ENCODE peak calls at places on chromosomes 6 and 20, in four cellular contexts. H is GM12878, X is K562, M is HepG2. D is an unnamed sample.

GRCh38 chr20:10527781-10528180 is 92.7 kb downstream of the SLX4IP start:
- DNase-seq in H (no peak), X (no peak), M (no peak), D (no peak)

GRCh38 chr6:87139236-87139635 is 16.1 kb upstream of the ZNF292 start:
- DNase-seq in H (no peak), X (peak; percentile 45), M (peak; percentile 48), D (no peak)

GRCh38 chr6:138577151-138577915 is 78.0 kb upstream of the NHSL1 start:
- DNase-seq in H (peak; percentile 16), X (no peak), M (no peak), D (no peak)

GRCh38 chr6:143332153-143332845 is 118.2 kb downstream of the ADAT2 start:
- DNase-seq in H (no peak), X (no peak), M (no peak), D (no peak)

GRCh38 chr6:74853991-74854390 is 351.9 kb downstream of the COL12A1 start:
- DNase-seq in H (no peak), X (no peak), M (no peak), D (no peak)

GRCh38 chr6:165574770-165575549 is 88.1 kb downstream of the PDE10A start:
- DNase-seq in H (no peak), X (no peak), M (no peak), D (no peak)

GRCh38 chr6:19836799-19837510 is at the start of gene ID4:
- DNase-seq in H (no peak), X (no peak), M (no peak), D (peak; percentile 88)

GRCh38 chr6:142900467-142900961 is 44.5 kb downstream of the HIVEP2 start:
- DNase-seq in H (no peak), X (no peak), M (no peak), D (no peak)

GRCh38 chr20:20665200-20665599 is 47.2 kb downstream of the RALGAPA2 start:
- DNase-seq in H (no peak), X (no peak), M (no peak), D (no peak)

GRCh38 chr20:1424336-1424735 is 31.5 kb upstream of the FKBP1A start:
- DNase-seq in H (no peak), X (no peak), M (no peak), D (no peak)

GRCh38 chr6:88302769-88303230 is 136.7 kb upstream of the CNR1 start:
- DNase-seq in H (no peak), X (no peak), M (no peak), D (no peak)

GRCh38 chr6:163759542-163759941 is 345.0 kb downstream of the QKI start:
- DNase-seq in H (no peak), X (no peak), M (no peak), D (no peak)

GRCh38 chr20:12327205-12327604 is 409.5 kb downstream of the BTBD3 start:
- DNase-seq in H (no peak), X (no peak), M (no peak), D (no peak)

GRCh38 chr6:133612459-133612858 is 276.5 kb upstream of the TCF21 start:
- DNase-seq in H (no peak), X (no peak), M (no peak), D (no peak)

GRCh38 chr20:38032585-38033329 is 499 bp downstream of the TTI1 start:
- DNase-seq in H (no peak), X (peak; percentile 43), M (peak; percentile 35), D (no peak)

GRCh38 chr6:15025416-15025815 is 220.5 kb upstream of the JARID2 start:
- DNase-seq in H (no peak), X (no peak), M (no peak), D (no peak)

GRCh38 chr6:11931296-11932035 is 80.6 kb upstream of the HIVEP1 start:
- DNase-seq in H (no peak), X (peak; percentile 98), M (no peak), D (no peak)

GRCh38 chr6:143060354-143060805 is 309 bp upstream of the AIG1 start:
- DNase-seq in H (peak; percentile 31), X (peak; percentile 95), M (peak; percentile 88), D (peak; percentile 61)

GRCh38 chr6:129521946-129522345 is 188.0 kb downstream of the ARHGAP18 start:
- DNase-seq in H (no peak), X (no peak), M (no peak), D (no peak)

GRCh38 chr20:10447028-10447427 is 11.9 kb downstream of the SLX4IP start:
- DNase-seq in H (peak; percentile 92), X (peak; percentile 36), M (peak; percentile 32), D (no peak)

GRCh38 chr6:130385059-130385695 is 19.4 kb downstream of the TMEM200A start:
- DNase-seq in H (no peak), X (no peak), M (no peak), D (no peak)

GRCh38 chr20:32157611-32158010 is 48.1 kb downstream of the TM9SF4 start:
- DNase-seq in H (no peak), X (no peak), M (no peak), D (no peak)

GRCh38 chr6:166456360-166457156 is 73.8 kb upstream of the MPC1 start:
- DNase-seq in H (peak; percentile 17), X (no peak), M (no peak), D (no peak)

GRCh38 chr6:6775074-6775473 is 186.6 kb downstream of the LY86 start:
- DNase-seq in H (no peak), X (no peak), M (no peak), D (no peak)

GRCh38 chr6:8858854-8859257 is 423.5 kb upstream of the SLC35B3 start:
- DNase-seq in H (no peak), X (no peak), M (no peak), D (no peak)

GRCh38 chr6:158439255-158439654 is 120.6 kb upstream of the TMEM181 start:
- DNase-seq in H (peak; percentile 72), X (no peak), M (no peak), D (no peak)

DNA sequence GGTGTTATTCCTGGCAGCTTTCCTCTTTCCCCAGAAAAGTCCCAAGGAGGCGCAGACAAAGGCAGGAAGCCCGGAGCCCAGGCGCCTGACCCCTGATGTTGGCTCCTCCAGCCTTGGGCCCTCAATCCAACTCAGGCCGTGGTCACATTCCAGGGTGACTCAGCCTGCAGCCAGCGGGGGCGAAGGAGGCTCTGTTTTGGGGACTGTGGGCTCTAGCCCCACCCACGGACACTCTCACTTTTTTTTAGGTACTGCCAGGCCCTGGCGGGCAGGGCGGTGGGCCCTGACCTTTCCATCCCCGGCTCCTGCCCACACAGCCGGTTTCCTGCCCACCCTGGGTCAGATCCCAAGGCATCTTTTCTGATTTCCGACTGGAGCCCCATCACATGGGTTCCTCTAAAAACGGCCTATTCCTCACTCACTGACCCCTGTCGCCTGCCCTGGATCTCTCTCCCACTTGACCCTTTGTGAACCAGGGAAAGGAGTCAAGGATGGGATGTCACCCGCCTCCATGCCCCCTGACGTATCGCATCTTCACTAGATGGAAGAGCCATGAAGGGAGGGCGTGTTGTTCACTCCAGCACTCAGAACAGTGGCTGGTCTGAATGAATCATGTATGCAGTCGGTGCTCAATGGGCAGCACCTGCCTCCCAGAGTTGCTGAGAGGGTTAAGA is 5.5 kb downstream of the PTGIS start:
- DNase-seq in H (no peak), X (peak; percentile 41), M (no peak), D (no peak)
- TF ChIP-seq JUND in H (no peak), X (no peak), M (no peak), D (peak; percentile 90)

DNA sequence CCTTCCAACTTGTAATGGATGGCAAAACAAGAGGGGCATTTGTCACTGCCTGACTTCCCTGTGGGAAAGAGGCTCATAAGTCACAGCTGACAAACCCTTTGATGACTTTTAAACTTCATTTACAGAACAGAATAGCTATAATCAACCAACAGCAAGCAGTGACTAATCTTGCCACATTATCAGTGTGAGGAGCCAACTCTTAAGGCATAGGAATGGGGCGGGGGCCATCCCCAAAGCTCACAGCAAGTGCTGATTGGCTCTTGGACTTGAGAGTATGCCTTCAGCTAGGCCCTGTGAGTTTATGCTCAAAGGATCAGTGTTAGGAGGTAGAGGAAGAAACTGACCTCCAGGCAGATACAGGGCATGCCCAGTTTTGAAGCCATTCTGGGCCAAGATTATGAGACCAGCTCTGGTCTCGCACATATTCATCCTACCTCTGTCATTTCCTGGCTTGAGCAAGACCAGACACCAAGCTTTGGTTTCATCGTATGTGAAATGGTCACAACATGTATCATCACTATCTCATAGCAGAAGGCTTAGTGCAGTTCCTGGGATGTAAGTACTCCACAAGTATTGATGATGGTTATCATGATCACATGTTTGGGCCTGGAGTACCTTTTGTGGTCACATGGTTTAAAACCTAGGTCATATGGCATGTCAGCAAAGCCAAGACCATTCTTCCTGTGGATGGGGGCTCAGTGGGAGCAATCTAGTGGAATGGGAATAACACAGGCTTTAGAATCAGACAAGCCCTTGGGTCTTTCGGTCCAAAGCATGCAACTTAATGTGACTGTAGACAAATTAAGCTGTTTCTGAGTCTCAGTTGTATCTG is 49.2 kb downstream of the EIF2S2 start:
- DNase-seq in H (no peak), X (no peak), M (no peak), D (no peak)
- TF ChIP-seq HDAC2 in H (no peak), X (no peak), M (no peak), D (no peak)

DNA sequence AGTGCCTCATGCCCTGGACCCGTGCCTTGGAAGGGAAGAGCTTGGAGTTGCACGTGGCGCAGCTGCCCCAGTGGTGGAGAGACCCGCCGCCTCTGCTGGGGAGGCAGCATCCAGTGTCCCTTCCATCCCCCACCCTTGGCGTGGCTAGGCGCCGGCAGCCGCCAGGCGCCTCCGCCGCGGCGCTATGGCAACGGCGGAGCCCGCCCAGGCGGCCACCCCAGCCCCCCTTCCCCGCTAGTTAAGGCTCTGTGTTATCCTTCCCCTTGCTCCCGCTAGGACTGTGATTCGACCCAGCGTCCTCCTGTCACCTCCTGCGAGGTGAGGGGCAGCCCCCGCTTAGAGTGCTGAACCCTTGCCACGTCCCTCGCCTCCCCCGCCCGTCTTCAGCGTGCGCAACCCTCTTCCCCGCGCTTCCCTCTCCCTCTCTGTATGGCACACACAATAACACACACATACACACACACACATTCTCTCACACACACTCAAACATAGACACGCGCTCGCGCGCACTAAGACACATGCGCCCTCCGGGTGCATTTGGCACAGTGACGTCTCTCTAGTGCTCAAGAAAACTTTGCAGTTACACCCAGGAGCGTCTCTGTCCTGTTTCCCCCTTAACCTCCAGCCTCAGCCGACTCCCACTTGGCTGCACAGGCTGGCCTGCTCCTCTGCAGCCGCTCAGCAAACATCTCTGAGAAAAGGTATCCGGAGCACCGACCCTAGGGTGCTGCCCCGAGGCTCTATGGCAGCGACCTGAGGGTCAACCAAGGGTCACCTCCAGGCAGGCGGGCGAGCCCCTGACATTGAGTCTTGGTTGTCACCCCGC is 8.5 kb downstream of the GRIK2 start:
- DNase-seq in H (no peak), X (no peak), M (no peak), D (no peak)
- TF ChIP-seq JUND in H (no peak), X (no peak), M (no peak), D (no peak)

DNA sequence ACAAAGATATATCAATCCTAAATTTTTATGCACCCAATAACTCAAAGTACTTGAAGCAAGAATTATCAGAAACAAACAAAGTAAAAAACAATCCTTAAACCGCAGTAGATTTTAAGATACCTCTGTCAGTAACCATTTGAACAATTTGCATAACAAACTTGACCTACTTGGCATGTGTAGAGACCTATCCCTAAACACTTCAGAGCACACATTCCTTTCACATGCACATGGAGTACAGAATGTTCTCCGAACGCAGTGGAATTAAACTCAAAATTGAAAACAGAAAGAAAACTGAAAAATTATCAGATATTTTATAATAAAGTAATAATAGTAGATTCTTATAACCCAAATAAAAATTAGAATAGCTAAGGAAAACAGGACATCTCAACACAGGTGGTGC is 162.6 kb upstream of the THBS2 start:
- DNase-seq in H (no peak), X (no peak), M (no peak), D (no peak)
- TF ChIP-seq HDAC2 in H (no peak), X (no peak), M (no peak), D (no peak)

DNA sequence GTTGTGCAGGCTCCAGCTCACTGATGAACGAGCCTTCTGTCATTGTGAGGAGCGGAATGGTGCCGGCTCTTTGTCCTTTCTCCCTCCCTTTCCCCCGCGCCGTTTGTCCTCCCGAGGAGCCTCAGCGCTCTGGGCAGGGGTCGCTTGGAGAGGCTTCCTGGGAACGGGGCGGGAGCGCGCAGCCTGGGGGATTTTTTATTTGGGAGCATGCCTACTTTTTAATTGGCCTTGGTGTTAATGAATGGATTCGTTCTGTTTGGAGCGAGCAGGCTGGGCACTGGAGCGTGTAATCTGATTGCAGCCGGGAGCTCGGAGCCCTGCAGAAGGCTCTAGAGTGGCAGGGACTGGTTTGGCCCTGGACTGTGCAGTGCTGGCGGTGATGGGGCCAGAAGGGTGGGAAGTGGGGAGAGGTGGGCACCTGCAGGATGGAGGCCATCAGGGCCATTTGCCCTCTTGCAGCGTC is 118.8 kb downstream of the CDH4 start:
- DNase-seq in H (no peak), X (no peak), M (no peak), D (no peak)
- TF ChIP-seq JUND in H (no peak), X (no peak), M (no peak), D (no peak)

D was measured in H1.